ENCODE peak calls at places on chromosomes 11 and 22, in six cellular contexts. K, W, E, X, J and H are unnamed samples.
A peak's percentile ranks its signal among the peaks of the same experiment; 100 is the strongest.

GRCh38 chr22:49503321-49503720 is 324.4 kb downstream of the BRD1 start:
- DNase-seq in W (no peak), X (no peak), K (no peak), J (no peak), E (no peak), H (no peak)

GRCh38 chr22:18077087-18077638 is 627 bp upstream of the PEX26 start:
- DNase-seq in K (no peak), X (no peak), W (no peak), E (no peak), J (no peak), H (no peak)

GRCh38 chr11:120334894-120335462 is 1.2 kb upstream of the ARHGEF12 start:
- DNase-seq in J (no peak), E (peak; percentile 77), W (peak; percentile 70), K (peak; percentile 85), X (peak; percentile 29), H (peak; percentile 76)

GRCh38 chr22:28951969-28952521 is 68.7 kb downstream of the ZNRF3 start:
- DNase-seq in J (no peak), X (peak; percentile 30), W (no peak), K (no peak), E (no peak), H (no peak)

GRCh38 chr22:42461511-42461910 is 29.3 kb upstream of the NFAM1 start:
- DNase-seq in E (no peak), K (no peak), W (no peak), J (no peak), X (peak; percentile 54), H (no peak)

GRCh38 chr11:134401825-134402809 is 9.9 kb downstream of the B3GAT1 start:
- DNase-seq in W (no peak), X (no peak), E (no peak), K (no peak), J (no peak), H (no peak)

GRCh38 chr11:107583629-107584195 is 7.2 kb upstream of the ELMOD1 start:
- DNase-seq in J (no peak), X (no peak), E (no peak), W (no peak), K (no peak), H (no peak)

GRCh38 chr11:59801981-59802638 is 8.5 kb downstream of the MRPL16 start:
- DNase-seq in X (no peak), J (no peak), E (no peak), W (peak; percentile 22), K (no peak), H (no peak)

GRCh38 chr22:29167032-29167911 is 38.4 kb upstream of the EMID1 start:
- DNase-seq in X (no peak), W (no peak), E (peak; percentile 87), K (no peak), J (no peak), H (no peak)

GRCh38 chr11:106961518-106961917 is 56.8 kb downstream of the GUCY1A2 start:
- DNase-seq in W (no peak), E (no peak), J (no peak), X (no peak), K (peak; percentile 69), H (no peak)

GRCh38 chr11:119134389-119134978 is 13.1 kb downstream of the HINFP start:
- DNase-seq in J (no peak), K (no peak), W (no peak), E (no peak), X (peak; percentile 46), H (no peak)

GRCh38 chr11:1470681-1471611 is 15.6 kb downstream of the MOB2 start:
- DNase-seq in J (no peak), X (no peak), W (no peak), E (no peak), K (no peak), H (no peak)

GRCh38 chr11:47412152-47412746 is 3.9 kb downstream of the SLC39A13 start:
- DNase-seq in K (no peak), X (peak; percentile 86), J (peak; percentile 90), W (peak; percentile 88), E (peak; percentile 76), H (peak; percentile 75)

GRCh38 chr11:27381238-27381666 is 18.2 kb upstream of the CCDC34 start:
- DNase-seq in E (no peak), K (no peak), X (no peak), W (no peak), J (no peak), H (no peak)

GRCh38 chr22:35539910-35540599 is 576 bp upstream of the RASD2 start:
- DNase-seq in E (peak; percentile 94), W (peak; percentile 60), X (peak; percentile 66), K (no peak), J (no peak), H (peak; percentile 52)

GRCh38 chr22:37998543-37998942 is 14.2 kb upstream of the SOX10 start:
- DNase-seq in E (no peak), W (no peak), K (no peak), X (no peak), J (no peak), H (no peak)

GRCh38 chr11:36093548-36093947 is 149.7 kb downstream of the LDLRAD3 start:
- DNase-seq in E (no peak), X (no peak), J (no peak), W (no peak), K (no peak), H (no peak)

GRCh38 chr11:125164422-125165110 is at the start of gene PKNOX2:
- DNase-seq in X (peak; percentile 91), E (peak; percentile 82), K (no peak), J (peak; percentile 97), W (peak; percentile 95), H (peak; percentile 88)

GRCh38 chr22:28299760-28300159 is 379.9 kb downstream of the TTC28 start:
- DNase-seq in W (no peak), E (no peak), J (no peak), X (no peak), K (no peak), H (no peak)

GRCh38 chr22:19663821-19664325 is 50.4 kb upstream of the SEPTIN5 start:
- DNase-seq in X (no peak), W (no peak), J (peak; percentile 89), E (no peak), K (no peak), H (no peak)

GRCh38 chr11:117160826-117161225 is 16.7 kb downstream of the PAFAH1B2 start:
- DNase-seq in W (no peak), K (no peak), E (no peak), J (no peak), X (no peak), H (no peak)

GRCh38 chr11:37786214-37786755 is 1188.2 kb upstream of the RAG2 start:
- DNase-seq in W (no peak), E (no peak), J (no peak), K (no peak), X (no peak), H (no peak)

GRCh38 chr11:122853261-122853660 is 15.0 kb downstream of the CRTAM start:
- DNase-seq in E (no peak), K (no peak), X (no peak), W (no peak), J (no peak), H (no peak)

GRCh38 chr11:117239295-117239694 is 6.8 kb downstream of the RNF214 start:
- DNase-seq in E (no peak), X (no peak), W (no peak), J (no peak), K (peak; percentile 81), H (no peak)

GRCh38 chr11:106614280-106614679 is 404.0 kb downstream of the GUCY1A2 start:
- DNase-seq in X (no peak), W (no peak), J (no peak), K (no peak), E (no peak), H (no peak)

GRCh38 chr22:39943366-39943765 is 16.8 kb upstream of the TMA7B start:
- DNase-seq in K (no peak), W (peak; percentile 17), E (no peak), X (peak; percentile 70), J (no peak), H (no peak)
- TF ChIP-seq CTCF in K (peak; percentile 15), W (no peak), E (peak; percentile 18), X (peak; percentile 13), J (no peak), H (peak; percentile 27)

GRCh38 chr22:32205974-32206773 is 1.3 kb upstream of the RFPL2 start:
- DNase-seq in W (peak; percentile 38), J (no peak), X (peak; percentile 68), E (no peak), K (no peak), H (peak; percentile 25)

GRCh38 chr22:32202539-32203180 is 2.2 kb downstream of the RFPL2 start:
- DNase-seq in K (peak; percentile 19), W (peak; percentile 65), E (peak; percentile 64), X (peak; percentile 63), J (no peak), H (peak; percentile 29)

GRCh38 chr22:32203181-32204105 is 1.4 kb downstream of the RFPL2 start:
- DNase-seq in J (no peak), W (no peak), X (peak; percentile 36), K (no peak), E (no peak), H (no peak)

GRCh38 chr22:32204856-32205722 is at the start of gene RFPL2:
- DNase-seq in E (peak; percentile 58), K (no peak), W (peak; percentile 62), X (peak; percentile 80), J (no peak), H (peak; percentile 57)

GRCh38 chr22:32204211-32204855 is 540 bp downstream of the RFPL2 start:
- DNase-seq in W (no peak), X (peak; percentile 63), E (peak; percentile 48), K (no peak), J (no peak), H (no peak)
- TF ChIP-seq CTCF in W (no peak), X (no peak), E (no peak), K (no peak), J (no peak), H (no peak)

DNA sequence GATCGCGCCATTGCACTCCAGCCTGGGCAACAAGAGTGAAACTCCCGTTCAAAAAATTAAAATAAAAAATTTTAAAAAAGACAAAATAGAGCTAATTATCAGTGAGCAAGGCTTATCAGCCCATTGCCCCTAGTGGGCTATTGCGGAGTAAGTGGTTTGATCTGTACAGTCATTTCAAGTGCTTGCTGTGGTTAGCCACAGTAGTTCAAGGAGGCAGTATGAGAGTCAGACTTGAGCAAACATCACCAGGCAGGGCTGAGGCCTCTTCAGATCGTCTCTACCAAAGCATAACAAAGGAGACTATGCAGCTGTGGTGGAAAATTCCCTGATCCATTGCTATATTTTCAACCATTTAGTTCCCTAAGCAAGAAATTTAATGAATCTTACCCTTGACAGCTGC is 4.3 kb upstream of the SBF2 start:
- DNase-seq in K (no peak), J (no peak), X (no peak), E (peak; percentile 84), W (no peak), H (no peak)
- TF ChIP-seq CTCF in K (no peak), J (peak; percentile 26), X (no peak), E (peak; percentile 19), W (no peak), H (peak; percentile 45)

GRCh38 chr11:75582935-75583709 is 21.1 kb downstream of the SERPINH1 start:
- DNase-seq in W (peak; percentile 88), J (peak; percentile 92), X (peak; percentile 77), E (peak; percentile 79), K (no peak), H (peak; percentile 67)
- TF ChIP-seq CTCF in W (peak; percentile 29), J (peak; percentile 40), X (no peak), E (no peak), K (peak; percentile 17), H (peak; percentile 51)